ENCODE peak calls at places on chromosomes 13 and 19, in nine cellular contexts. J is breast epithelium, Y is heart right ventricle, L is Caco-2, Q is tibial artery, Z is AG10803, T is right lobe of liver, R is fibroblast of mammary gland, H is psoas muscle. E is an unnamed sample.

GRCh38 chr19:28898279-28898678 is 314.7 kb downstream of the UQCRFS1 start:
- DNase-seq in Y (no peak), T (no peak), Z (peak), H (no peak), J (no peak), L (no peak), R (no peak), Q (no peak), E (no peak)

GRCh38 chr19:14519860-14520407 is 1.7 kb upstream of the DNAJB1 start:
- DNase-seq in Q (no peak), R (peak), T (peak), Z (peak), Y (no peak), J (no peak), H (no peak), L (no peak), E (no peak)

GRCh38 chr13:86986448-86986847 is 684.7 kb upstream of the SLITRK5 start:
- DNase-seq in H (no peak), L (no peak), J (no peak), Z (no peak), Y (no peak), Q (no peak), T (no peak), R (no peak), E (peak)

GRCh38 chr13:52070929-52071523 is 46.5 kb downstream of the UTP14C start:
- DNase-seq in H (no peak), L (no peak), R (peak), T (no peak), Y (no peak), J (no peak), Q (no peak), Z (peak), E (peak)

GRCh38 chr13:28820099-28821051 is at the start of gene MTUS2:
- DNase-seq in L (no peak), Y (no peak), T (peak), Z (no peak), H (no peak), J (no peak), Q (no peak), R (no peak), E (peak)

GRCh38 chr13:79815041-79815440 is 334.1 kb downstream of the NDFIP2 start:
- DNase-seq in H (no peak), R (no peak), L (no peak), J (no peak), Y (no peak), Q (no peak), T (no peak), Z (no peak), E (no peak)

GRCh38 chr19:41144403-41144802 is 30.2 kb downstream of the CYP2F1 start:
- DNase-seq in Y (peak), J (peak), Q (peak), Z (peak), L (peak), H (peak), T (peak), R (peak), E (peak)

GRCh38 chr19:37594982-37595382 is 306 bp downstream of the ZNF540 start:
- DNase-seq in R (peak), H (peak), Q (peak), Y (peak), Z (peak), J (peak), T (peak), L (no peak), E (peak)

GRCh38 chr19:2180881-2181617 is 17.3 kb downstream of the DOT1L start:
- DNase-seq in R (no peak), Y (no peak), Z (no peak), H (no peak), L (no peak), J (no peak), Q (no peak), T (no peak), E (no peak)

GRCh38 chr19:38735257-38735686 is 9.0 kb downstream of the CAPN12 start:
- DNase-seq in R (no peak), L (no peak), J (peak), Z (no peak), Q (peak), Y (peak), H (no peak), T (peak), E (no peak)

GRCh38 chr13:60583911-60584753 is 187.1 kb downstream of the TDRD3 start:
- DNase-seq in H (no peak), Y (no peak), L (no peak), Z (peak), J (no peak), T (no peak), R (peak), Q (no peak), E (peak)

GRCh38 chr19:55113570-55114039 is 3.8 kb downstream of the PPP1R12C start:
- DNase-seq in J (peak), Z (peak), H (peak), Q (peak), Y (peak), L (peak), R (peak), T (peak), E (peak)

GRCh38 chr19:42051166-42052115 is 18.6 kb downstream of the GRIK5 start:
- DNase-seq in L (no peak), Z (no peak), T (no peak), Q (no peak), J (no peak), Y (no peak), R (peak), H (no peak), E (no peak)

GRCh38 chr13:103471896-103472295 is 405.7 kb upstream of the SLC10A2 start:
- DNase-seq in H (no peak), L (no peak), T (no peak), Z (no peak), J (no peak), Q (no peak), R (no peak), Y (no peak), E (no peak)

GRCh38 chr19:45601115-45601514 is 897 bp downstream of the GPR4 start:
- DNase-seq in L (no peak), H (no peak), Z (no peak), Q (no peak), R (no peak), Y (no peak), T (no peak), J (no peak), E (no peak)

GRCh38 chr13:38688674-38689073 is 1.8 kb downstream of the FREM2 start:
- DNase-seq in Q (no peak), L (no peak), T (no peak), J (no peak), Y (no peak), H (no peak), R (no peak), Z (no peak), E (no peak)
- H3K4me3 ChIP-seq in Q (no peak), L (no peak), T (no peak), J (no peak), Y (no peak), H (no peak), R (no peak), Z (no peak), E (no peak)

DNA sequence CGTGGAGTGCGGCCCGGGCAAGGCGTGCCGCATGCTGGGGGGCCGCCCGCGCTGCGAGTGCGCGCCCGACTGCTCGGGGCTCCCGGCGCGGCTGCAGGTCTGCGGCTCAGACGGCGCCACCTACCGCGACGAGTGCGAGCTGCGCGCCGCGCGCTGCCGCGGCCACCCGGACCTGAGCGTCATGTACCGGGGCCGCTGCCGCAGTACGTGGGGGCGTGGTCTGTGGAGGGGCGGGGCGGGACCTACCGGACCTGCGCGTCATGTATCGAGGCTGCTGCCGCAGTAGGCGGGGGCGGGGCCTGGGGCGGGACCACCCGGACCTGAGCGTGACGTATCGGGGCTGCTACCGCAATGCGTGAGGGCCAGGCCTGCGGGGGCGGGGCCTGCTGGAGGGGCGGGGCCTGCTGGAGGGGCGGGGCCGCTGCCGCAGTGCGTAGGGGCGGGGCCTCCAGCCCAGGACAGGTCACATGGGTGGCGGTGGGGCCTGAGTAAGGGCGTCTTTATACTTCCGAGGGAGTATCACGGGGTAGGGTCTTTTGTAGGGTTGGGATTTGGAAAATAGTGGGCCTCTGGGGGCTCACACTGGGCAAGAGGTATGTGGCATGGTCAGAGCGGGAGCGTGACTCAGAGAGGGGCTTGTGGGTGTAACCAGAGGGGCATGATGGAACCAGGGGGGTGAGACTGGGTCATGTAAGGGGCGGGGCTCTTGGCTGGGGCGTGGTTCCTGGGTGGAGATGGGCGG is 4.3 kb downstream of the FSTL3 start:
- DNase-seq in L (peak), R (peak), Y (peak), Z (peak), J (peak), T (peak), Q (peak), H (peak), E (peak)
- TF ChIP-seq CTCF in L (peak), R (no peak), Y (peak), Z (peak), J (no peak), T (peak), Q (peak), H (peak), E (peak)

GRCh38 chr13:111451402-111451801 is 131.0 kb downstream of the TEX29 start:
- DNase-seq in Q (no peak), Z (no peak), Y (no peak), H (no peak), R (no peak), T (no peak), J (no peak), L (no peak), E (no peak)
- H3K4me3 ChIP-seq in Q (no peak), Z (no peak), Y (no peak), H (no peak), R (no peak), T (no peak), J (no peak), L (no peak), E (no peak)

DNA sequence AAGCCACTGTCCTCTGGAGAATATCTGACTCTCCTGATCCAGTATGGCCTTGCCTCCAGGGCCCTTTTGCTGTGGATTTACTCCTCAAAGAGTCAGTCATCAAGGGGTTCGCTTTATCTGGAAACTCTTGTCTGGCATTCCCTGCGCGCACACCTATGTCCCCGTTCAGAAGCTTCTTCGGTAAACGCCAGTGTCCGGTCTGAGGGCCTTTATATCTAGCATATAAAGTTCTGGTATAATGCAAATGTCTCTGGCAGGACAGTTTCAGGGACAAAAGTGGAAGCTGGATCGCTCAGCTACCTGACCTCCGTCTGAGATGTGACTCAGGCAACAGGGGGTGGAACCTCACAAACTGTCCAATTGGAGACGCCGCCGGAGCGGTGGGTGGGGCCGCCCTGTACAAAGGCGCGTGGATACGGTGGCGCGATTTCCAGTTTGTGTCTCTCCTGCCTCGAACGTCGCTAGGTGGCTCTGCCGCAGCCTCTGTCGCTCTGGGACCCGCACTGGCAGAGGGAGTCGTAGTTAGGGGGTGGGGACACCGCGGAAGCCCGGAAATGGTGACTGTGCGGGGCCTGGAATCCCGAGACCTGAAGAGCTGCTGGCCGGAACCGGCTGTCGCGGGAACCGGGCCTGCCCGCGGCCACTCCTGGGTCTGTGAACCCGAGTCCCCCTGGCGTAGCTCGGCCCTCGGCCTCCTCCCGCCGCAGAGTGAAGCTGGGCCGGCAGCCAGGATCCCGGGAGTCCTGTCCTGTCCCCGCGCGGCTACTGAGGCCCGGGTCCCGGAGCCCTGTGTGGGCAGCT is 10.6 kb upstream of the ZNF709 start:
- DNase-seq in Y (peak), J (peak), L (peak), H (peak), T (peak), R (peak), Z (peak), Q (peak), E (peak)
- TF ChIP-seq CTCF in Y (no peak), J (no peak), L (peak), H (peak), T (peak), R (no peak), Z (peak), Q (peak), E (peak)

GRCh38 chr19:4327252-4327876 is 11.3 kb downstream of the STAP2 start:
- DNase-seq in Q (peak), J (peak), Y (peak), R (peak), H (peak), T (peak), Z (peak), L (peak), E (peak)

GRCh38 chr19:4328243-4328990 is 10.2 kb downstream of the STAP2 start:
- DNase-seq in Y (peak), Z (peak), T (peak), J (peak), H (peak), Q (peak), R (peak), L (peak), E (peak)

GRCh38 chr19:4327877-4328242 is 10.8 kb downstream of the STAP2 start:
- DNase-seq in L (no peak), H (no peak), Q (no peak), R (no peak), J (peak), Y (no peak), T (no peak), Z (no peak), E (no peak)

GRCh38 chr19:4326215-4326836 is 12.3 kb downstream of the STAP2 start:
- DNase-seq in T (no peak), Y (no peak), Z (no peak), J (no peak), H (no peak), R (no peak), L (no peak), Q (no peak), E (no peak)

GRCh38 chr19:4326837-4327251 is 11.8 kb downstream of the STAP2 start:
- DNase-seq in H (no peak), R (no peak), Z (no peak), Y (no peak), J (no peak), T (no peak), Q (no peak), L (no peak), E (no peak)
- H3K4me3 ChIP-seq in H (no peak), R (no peak), Z (no peak), Y (peak), J (peak), T (no peak), Q (no peak), L (no peak), E (peak)

GRCh38 chr13:113730831-113731191 is 28.2 kb upstream of the TMEM255B start:
- DNase-seq in T (no peak), R (no peak), H (no peak), Q (no peak), Y (no peak), Z (no peak), J (no peak), L (no peak), E (no peak)
- TF ChIP-seq CTCF in T (no peak), R (no peak), H (no peak), Q (no peak), Y (no peak), Z (no peak), J (no peak), L (no peak), E (no peak)

GRCh38 chr13:97127842-97128241 is 94.3 kb upstream of the MBNL2 start:
- DNase-seq in J (no peak), H (no peak), R (no peak), Q (no peak), Z (no peak), Y (no peak), T (no peak), L (peak), E (no peak)

GRCh38 chr13:97124237-97124636 is 97.9 kb upstream of the MBNL2 start:
- DNase-seq in T (no peak), Y (no peak), L (no peak), Q (no peak), H (no peak), J (no peak), R (no peak), Z (no peak), E (no peak)

GRCh38 chr13:97125051-97125809 is 96.9 kb upstream of the MBNL2 start:
- DNase-seq in R (peak), T (no peak), Z (peak), J (no peak), Y (no peak), L (peak), H (peak), Q (no peak), E (peak)

GRCh38 chr13:97122381-97122996 is 99.6 kb upstream of the MBNL2 start:
- DNase-seq in Y (no peak), H (no peak), R (peak), L (no peak), T (no peak), J (no peak), Z (peak), Q (no peak), E (peak)

DNA sequence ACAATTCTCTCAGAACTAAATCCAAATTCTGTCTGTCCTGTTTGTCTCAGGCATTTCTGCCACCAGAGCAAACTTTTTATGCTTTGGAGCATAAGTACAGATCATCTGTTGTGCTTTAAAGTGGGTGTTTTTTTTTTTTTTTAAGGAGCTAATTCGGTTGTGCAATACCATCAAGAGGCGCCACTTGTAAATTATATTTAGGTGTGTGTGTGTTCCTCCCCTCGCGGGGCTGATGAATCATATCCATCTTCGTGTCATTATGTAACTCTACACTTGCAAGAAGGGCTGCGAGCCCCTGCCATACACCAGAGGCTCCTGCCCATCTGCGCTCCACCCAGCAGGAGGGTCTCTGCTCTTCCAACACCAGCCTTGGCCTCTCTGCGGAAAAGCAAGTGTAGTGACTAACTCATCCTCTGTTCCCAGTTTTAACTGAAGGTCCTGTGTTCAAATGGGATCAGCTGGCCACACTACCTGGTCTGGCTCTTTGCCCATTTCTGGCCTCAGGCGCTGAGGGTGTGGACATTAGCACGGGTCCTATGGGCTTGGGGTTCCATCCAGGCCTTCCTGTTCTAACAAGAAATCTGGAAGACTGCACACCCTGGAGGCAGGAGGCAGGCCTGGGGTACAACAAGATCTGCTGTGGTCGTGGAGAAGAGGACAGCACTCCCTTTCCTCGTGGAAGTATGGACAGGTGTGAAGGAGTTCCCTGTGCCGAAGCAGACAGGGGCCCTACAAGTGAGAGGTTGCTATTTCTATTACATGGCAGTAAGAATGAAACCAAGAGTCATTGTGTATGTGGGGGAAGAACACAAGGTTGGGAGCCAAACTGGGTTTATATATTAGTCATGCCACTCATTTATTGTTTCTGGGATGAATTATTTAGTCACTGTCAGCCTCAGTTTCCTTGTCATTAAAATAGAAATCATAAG is 96.1 kb upstream of the MBNL2 start:
- DNase-seq in T (no peak), Y (no peak), R (peak), J (no peak), L (no peak), Q (no peak), H (peak), Z (peak), E (peak)
- H3K4me3 ChIP-seq in T (no peak), Y (no peak), R (no peak), J (no peak), L (no peak), Q (no peak), H (peak), Z (no peak), E (no peak)

DNA sequence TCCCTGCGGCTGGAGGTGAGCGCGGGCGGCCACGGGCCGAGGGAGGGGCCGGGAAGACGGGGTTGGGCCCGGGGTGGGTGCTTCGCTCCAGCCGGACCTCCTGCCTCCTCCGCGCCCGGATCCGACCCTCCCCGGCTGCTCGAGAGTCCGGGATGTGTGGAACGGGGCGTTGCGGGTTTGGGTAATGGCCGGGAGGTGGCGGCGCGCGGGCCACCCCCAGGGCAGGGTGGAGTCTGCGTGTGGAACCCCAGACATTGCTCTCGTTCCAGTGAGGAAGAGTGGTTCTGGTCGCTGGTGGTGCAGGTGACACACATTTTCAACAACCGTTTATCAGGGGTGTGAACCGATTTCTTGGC is 38.8 kb downstream of the ARHGEF7 start:
- DNase-seq in Y (peak), Q (peak), H (no peak), R (peak), Z (peak), T (peak), J (no peak), L (peak), E (no peak)
- TF ChIP-seq CTCF in Y (no peak), Q (peak), H (no peak), R (no peak), Z (peak), T (no peak), J (peak), L (peak), E (peak)

GRCh38 chr13:80835902-80836301 is 495.0 kb upstream of the SPRY2 start:
- DNase-seq in T (no peak), Q (no peak), H (no peak), J (no peak), Y (no peak), R (no peak), Z (no peak), L (no peak), E (no peak)
- H3K4me3 ChIP-seq in T (no peak), Q (no peak), H (no peak), J (no peak), Y (no peak), R (no peak), Z (no peak), L (no peak), E (no peak)

E was measured in choroid plexus epithelial cell.